ENCODE peak calls at places on chromosomes 1 and 21, in seven cellular contexts. J, I, X, Z, F, U and K are unnamed samples.

GRCh38 chr1:151006331-151007052 is at the start of gene MINDY1:
- DNase-seq in J (peak; percentile 64), F (peak; percentile 48), Z (peak; percentile 69), I (peak; percentile 94), X (peak; percentile 89), U (peak; percentile 89), K (peak; percentile 80)

GRCh38 chr1:230112131-230112701 is 45.2 kb downstream of the GALNT2 start:
- DNase-seq in X (no peak), J (no peak), Z (peak; percentile 68), F (no peak), I (peak; percentile 48), U (no peak), K (no peak)

GRCh38 chr1:178311164-178311563 is 185.6 kb downstream of the CLEC20A start:
- DNase-seq in Z (no peak), U (no peak), I (no peak), F (no peak), J (no peak), X (no peak), K (peak; percentile 10)

GRCh38 chr21:31886896-31887595 is 14.2 kb downstream of the HUNK start:
- DNase-seq in U (peak; percentile 11), J (no peak), Z (no peak), F (no peak), I (no peak), X (no peak), K (no peak)

GRCh38 chr1:159900086-159900680 is at the start of gene CFAP45:
- DNase-seq in U (no peak), I (peak; percentile 97), X (peak; percentile 95), J (peak; percentile 87), F (peak; percentile 65), Z (no peak), K (peak; percentile 97)

GRCh38 chr1:169529068-169529642 is 43.4 kb upstream of the SLC19A2 start:
- DNase-seq in F (peak; percentile 85), J (peak; percentile 76), U (no peak), Z (no peak), I (peak; percentile 95), X (peak; percentile 77), K (peak; percentile 100)

GRCh38 chr1:19325368-19325957 is 13.3 kb downstream of the SLC66A1 start:
- DNase-seq in F (no peak), U (no peak), X (no peak), J (no peak), I (no peak), Z (no peak), K (no peak)

GRCh38 chr21:44938976-44939531 is 775 bp upstream of the SLX9 start:
- DNase-seq in X (no peak), J (no peak), U (peak; percentile 52), I (no peak), F (no peak), Z (no peak), K (peak; percentile 68)

DNA sequence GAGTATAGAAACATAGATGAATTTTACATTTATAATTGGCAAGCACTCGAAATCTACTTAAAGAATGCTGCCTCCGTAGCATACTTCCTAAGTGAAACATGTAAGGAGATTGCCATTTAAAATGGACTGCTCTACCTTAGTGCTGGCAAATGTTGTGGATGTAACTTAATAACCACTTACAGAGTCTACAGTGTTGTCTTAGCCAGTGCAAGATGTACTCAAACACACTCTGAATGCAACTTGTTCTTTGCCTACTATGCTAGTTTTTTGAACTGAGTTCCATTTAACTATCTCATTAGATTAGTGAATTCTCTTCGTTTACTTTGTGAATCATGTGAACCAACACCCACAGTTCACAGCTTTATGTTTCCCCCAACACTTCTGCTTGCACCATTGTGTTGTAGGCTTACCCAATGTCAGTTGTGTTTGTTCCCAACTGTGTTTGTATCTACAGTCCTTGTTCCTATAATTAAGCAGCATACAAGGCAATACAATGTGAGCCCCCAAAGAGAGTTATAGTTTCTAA is 345.5 kb upstream of the LYPLAL1 start:
- DNase-seq in U (no peak), I (no peak), F (no peak), Z (no peak), J (no peak), X (no peak), K (peak; percentile 18)
- H3K9me2 ChIP-seq in U (no peaks in the 10 kb centered on the region), I (peaks cover 14% of the 10 kb centered on the region), F (no peaks in the 10 kb centered on the region), Z (no peaks in the 10 kb centered on the region), J (no peaks in the 10 kb centered on the region), X (no peaks in the 10 kb centered on the region), K (no peaks in the 10 kb centered on the region)

DNA sequence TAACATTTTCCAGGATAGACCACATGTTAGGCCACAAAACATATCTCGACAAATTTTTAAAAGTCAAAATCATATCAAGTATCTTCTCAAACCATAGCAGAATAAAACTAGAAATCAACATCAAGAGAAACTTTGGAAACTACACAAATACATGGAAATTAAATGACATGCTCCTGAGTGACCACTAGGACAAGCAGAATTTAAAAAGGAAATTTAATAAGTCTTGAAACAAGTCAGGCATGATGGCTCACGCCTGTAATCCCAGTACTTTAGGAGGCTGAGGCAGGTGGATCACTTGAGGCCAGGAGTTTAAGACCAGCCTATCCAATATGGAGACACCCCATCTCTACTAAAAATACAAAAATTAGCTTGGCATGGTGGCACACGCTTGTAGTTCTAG is 26.4 kb upstream of the UTS2 start:
- DNase-seq in U (no peak), Z (no peak), I (no peak), F (no peak), J (no peak), X (no peak), K (no peak)
- H3K4me2 ChIP-seq in U (no peak overlapping the region), Z (no peak overlapping the region), I (no peak overlapping the region), F (no peak overlapping the region), J (no peak overlapping the region), X (no peak overlapping the region), K (no peak overlapping the region)

GRCh38 chr1:101237229-101237837 is 514 bp downstream of the S1PR1 start:
- DNase-seq in J (no peak), Z (no peak), U (no peak), X (no peak), F (no peak), I (peak; percentile 19), K (peak; percentile 50)

GRCh38 chr1:101235696-101236545 is 898 bp upstream of the S1PR1 start:
- DNase-seq in F (no peak), U (no peak), Z (peak; percentile 41), J (peak; percentile 33), I (peak; percentile 63), X (peak; percentile 59), K (peak; percentile 64)

GRCh38 chr1:101238041-101238515 is 1.3 kb downstream of the S1PR1 start:
- DNase-seq in I (peak; percentile 52), X (no peak), U (no peak), Z (peak; percentile 73), F (no peak), J (no peak), K (no peak)

GRCh38 chr1:101235241-101235695 is 1.6 kb upstream of the S1PR1 start:
- DNase-seq in X (no peak), J (no peak), F (no peak), U (no peak), I (peak; percentile 15), Z (no peak), K (no peak)

GRCh38 chr1:101236546-101237228 is at the start of gene S1PR1:
- DNase-seq in U (no peak), J (no peak), I (peak; percentile 88), Z (no peak), X (peak; percentile 71), F (no peak), K (peak; percentile 37)
- H3K9me2 ChIP-seq in U (no peaks in the 10 kb centered on the region), J (no peaks in the 10 kb centered on the region), I (no peaks in the 10 kb centered on the region), Z (no peaks in the 10 kb centered on the region), X (no peaks in the 10 kb centered on the region), F (no peaks in the 10 kb centered on the region), K (no peaks in the 10 kb centered on the region)

DNA sequence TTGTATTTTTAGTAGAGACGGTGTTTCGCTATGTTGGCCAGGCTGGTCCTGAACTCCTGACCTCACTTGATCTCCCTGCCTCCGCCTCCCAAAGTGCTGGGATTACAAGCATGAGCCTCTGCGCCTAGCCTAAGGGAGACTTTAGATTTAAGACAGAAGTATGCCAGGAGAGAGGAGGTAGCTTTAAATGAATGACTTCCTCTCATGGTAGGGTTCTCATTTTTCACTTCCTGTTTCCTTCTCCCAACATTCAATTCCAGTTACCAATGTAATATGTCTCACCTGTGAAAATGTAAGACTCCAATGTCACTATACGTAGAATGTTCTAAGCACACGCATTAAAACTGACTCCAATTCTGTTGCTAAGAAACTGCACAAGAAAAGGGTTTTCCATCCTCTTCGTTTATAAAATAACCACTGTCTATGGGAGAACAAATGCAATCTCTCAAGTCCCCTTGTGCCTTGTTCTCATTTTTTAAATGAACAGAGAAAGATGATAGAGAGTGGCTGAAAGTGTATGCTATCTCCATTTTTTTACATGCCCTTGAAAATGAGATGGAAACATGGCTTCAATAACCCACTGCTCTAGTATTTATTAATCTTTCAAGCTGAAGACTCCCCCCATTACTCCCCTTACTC is 140.0 kb downstream of the SLC45A1 start:
- DNase-seq in Z (peak; percentile 52), X (no peak), U (no peak), F (no peak), J (no peak), I (no peak), K (no peak)
- H3K4me2 ChIP-seq in Z (peak overlapping the region; percentile 56), X (no peak overlapping the region), U (peak overlapping the region; percentile 18), F (no peak overlapping the region), J (no peak overlapping the region), I (peak overlapping the region; percentile 39), K (no peak overlapping the region)